ENCODE peak calls at places on chromosomes 6 and 20, in four cellular contexts. D is fibroblast of mammary gland, X is mammary epithelial cell, Q is HEK293T. O is an unnamed sample.

GRCh38 chr6:112694986-112695385 is 347.9 kb downstream of the RFPL4B start:
- DNase-seq in X (no peak), Q (no peak), D (no peak), O (no peak)

GRCh38 chr6:17269840-17270239 is 11.3 kb upstream of the RBM24 start:
- DNase-seq in D (peak), X (no peak), Q (no peak), O (no peak)

GRCh38 chr6:170224694-170225660 is 65.9 kb downstream of the DLL1 start:
- DNase-seq in D (no peak), Q (no peak), X (peak), O (no peak)

GRCh38 chr6:30747300-30747687 is 2.9 kb upstream of the IER3 start:
- DNase-seq in X (no peak), Q (no peak), D (no peak), O (no peak)

GRCh38 chr6:106134906-106135634 is 48.9 kb downstream of the PRDM1 start:
- DNase-seq in Q (no peak), X (peak), D (peak), O (peak)

GRCh38 chr6:135600086-135600702 is 102.7 kb upstream of the AHI1 start:
- DNase-seq in X (no peak), Q (no peak), D (no peak), O (no peak)

GRCh38 chr6:109059148-109059547 is 35.5 kb downstream of the SESN1 start:
- DNase-seq in D (peak), X (peak), Q (no peak), O (no peak)

GRCh38 chr6:33632603-33633039 is 11.5 kb downstream of the ITPR3 start:
- DNase-seq in D (peak), X (peak), Q (peak), O (peak)

GRCh38 chr20:35187584-35188190 is 15.8 kb downstream of the PROCR start:
- DNase-seq in D (no peak), Q (no peak), X (no peak), O (no peak)

GRCh38 chr20:48490976-48491657 is 336.7 kb downstream of the PREX1 start:
- DNase-seq in Q (no peak), D (no peak), X (no peak), O (no peak)

GRCh38 chr6:2999005-2999620 is 581 bp upstream of the NQO2 start:
- DNase-seq in D (peak), Q (no peak), X (peak), O (no peak)

GRCh38 chr6:14243617-14244016 is 126.0 kb downstream of the CD83 start:
- DNase-seq in Q (no peak), D (no peak), X (no peak), O (no peak)

GRCh38 chr6:35747877-35748276 is 11.0 kb downstream of the ARMC12 start:
- DNase-seq in Q (no peak), X (no peak), D (no peak), O (no peak)

GRCh38 chr6:113184736-113185135 is 672.4 kb upstream of the MARCKS start:
- DNase-seq in D (no peak), X (no peak), Q (no peak), O (no peak)

GRCh38 chr6:47135772-47136171 is 93.6 kb upstream of the ADGRF1 start:
- DNase-seq in D (peak), X (peak), Q (no peak), O (no peak)

GRCh38 chr6:159608961-159609673 is 83.9 kb downstream of the SOD2 start:
- DNase-seq in Q (peak), X (peak), D (peak), O (peak)

GRCh38 chr6:142665393-142665792 is 279.6 kb downstream of the HIVEP2 start:
- DNase-seq in D (no peak), Q (no peak), X (no peak), O (no peak)

GRCh38 chr20:12594410-12595130 is 414.2 kb upstream of the SPTLC3 start:
- DNase-seq in D (no peak), Q (peak), X (no peak), O (no peak)

GRCh38 chr20:34045294-34045693 is 51.6 kb downstream of the RALY start:
- DNase-seq in D (peak), X (no peak), Q (no peak), O (no peak)

GRCh38 chr20:24690408-24690807 is 221.0 kb downstream of the SYNDIG1 start:
- DNase-seq in Q (no peak), D (no peak), X (no peak), O (no peak)

GRCh38 chr20:15491564-15491963 is 1081.7 kb downstream of the KIF16B start:
- DNase-seq in X (peak), Q (no peak), D (no peak), O (no peak)

GRCh38 chr6:86148586-86148985 is 505.9 kb upstream of the SYNCRIP start:
- DNase-seq in X (no peak), Q (no peak), D (no peak), O (no peak)

GRCh38 chr6:134240664-134241431 is 77.1 kb downstream of the SGK1 start:
- DNase-seq in D (no peak), Q (no peak), X (peak), O (no peak)

GRCh38 chr6:54060286-54060685 is 51.0 kb upstream of the MLIP start:
- DNase-seq in Q (no peak), D (peak), X (no peak), O (no peak)

GRCh38 chr6:158518196-158519127 is 41.4 kb upstream of the TMEM181 start:
- DNase-seq in Q (peak), X (peak), D (peak), O (peak)

GRCh38 chr6:165804331-165805066 is 141.5 kb upstream of the PDE10A start:
- DNase-seq in Q (no peak), X (no peak), D (peak), O (peak)

GRCh38 chr6:68760486-68760885 is 125.4 kb downstream of the ADGRB3 start:
- DNase-seq in X (no peak), D (no peak), Q (no peak), O (no peak)

GRCh38 chr6:123529843-123530242 is 106.9 kb downstream of the TRDN start:
- DNase-seq in Q (no peak), X (no peak), D (no peak), O (no peak)

GRCh38 chr6:4316867-4317400 is 181.6 kb upstream of the ECI2 start:
- DNase-seq in X (peak), D (peak), Q (no peak), O (no peak)

GRCh38 chr20:47776639-47777038 is 8.6 kb downstream of the SULF2 start:
- DNase-seq in X (no peak), D (no peak), Q (no peak), O (no peak)

GRCh38 chr20:41006936-41007871 is 21.4 kb upstream of the TOP1 start:
- DNase-seq in Q (no peak), D (no peak), X (no peak), O (no peak)

O was measured in nephron progenitor cell.